ENCODE peak calls at places on chromosomes 13 and 19, in six cellular contexts. One of them, this sample, is unnamed.

GRCh38 chr13:70950664-70951063 is 842.4 kb upstream of the KLHL1 start:
- DNase-seq in K562: no peak
- DNase-seq in A549: no peak
- DNase-seq in GM12878: no peak
- DNase-seq in HepG2: peak
- DNase-seq in NB4: no peak
- DNase-seq in this sample: no peak

GRCh38 chr13:109509154-109509905 is 277.1 kb downstream of the IRS2 start:
- DNase-seq in K562: no peak
- DNase-seq in A549: no peak
- DNase-seq in NB4: peak
- DNase-seq in HepG2: no peak
- DNase-seq in GM12878: no peak
- DNase-seq in this sample: no peak

GRCh38 chr13:98484289-98485219 is 92.4 kb downstream of the STK24 start:
- DNase-seq in A549: peak
- DNase-seq in HepG2: peak
- DNase-seq in K562: peak
- DNase-seq in GM12878: no peak
- DNase-seq in NB4: peak
- DNase-seq in this sample: peak

GRCh38 chr13:96958286-96958891 is 35.9 kb downstream of the OXGR1 start:
- DNase-seq in HepG2: peak
- DNase-seq in NB4: peak
- DNase-seq in K562: peak
- DNase-seq in GM12878: no peak
- DNase-seq in A549: no peak
- DNase-seq in this sample: peak

GRCh38 chr13:104289400-104289799 is 1223.2 kb upstream of the SLC10A2 start:
- DNase-seq in A549: no peak
- DNase-seq in NB4: no peak
- DNase-seq in GM12878: no peak
- DNase-seq in K562: no peak
- DNase-seq in HepG2: no peak
- DNase-seq in this sample: no peak

GRCh38 chr19:17632577-17632976 is 55.6 kb downstream of the UNC13A start:
- DNase-seq in GM12878: no peak
- DNase-seq in HepG2: no peak
- DNase-seq in K562: no peak
- DNase-seq in A549: no peak
- DNase-seq in NB4: no peak
- DNase-seq in this sample: no peak

GRCh38 chr19:16825312-16826168 is 3.7 kb upstream of the SIN3B start:
- DNase-seq in K562: no peak
- DNase-seq in NB4: no peak
- DNase-seq in GM12878: no peak
- DNase-seq in A549: no peak
- DNase-seq in HepG2: no peak
- DNase-seq in this sample: peak

GRCh38 chr13:104592127-104592526 is 1525.9 kb upstream of the SLC10A2 start:
- DNase-seq in NB4: no peak
- DNase-seq in A549: no peak
- DNase-seq in GM12878: no peak
- DNase-seq in K562: no peak
- DNase-seq in HepG2: no peak
- DNase-seq in this sample: peak

GRCh38 chr13:103862525-103862924 is 796.3 kb upstream of the SLC10A2 start:
- DNase-seq in NB4: no peak
- DNase-seq in GM12878: no peak
- DNase-seq in A549: no peak
- DNase-seq in K562: no peak
- DNase-seq in HepG2: no peak
- DNase-seq in this sample: no peak

GRCh38 chr19:31316201-31316951 is 32.9 kb downstream of the TSHZ3 start:
- DNase-seq in K562: no peak
- DNase-seq in A549: no peak
- DNase-seq in NB4: peak
- DNase-seq in HepG2: no peak
- DNase-seq in GM12878: no peak
- DNase-seq in this sample: peak

GRCh38 chr13:46195017-46195416 is 13.0 kb upstream of the LCP1 start:
- DNase-seq in HepG2: no peak
- DNase-seq in GM12878: no peak
- DNase-seq in NB4: no peak
- DNase-seq in A549: no peak
- DNase-seq in K562: no peak
- DNase-seq in this sample: no peak

GRCh38 chr13:55345197-55345596 is 1795.5 kb upstream of the PRR20A start:
- DNase-seq in A549: no peak
- DNase-seq in K562: no peak
- DNase-seq in NB4: no peak
- DNase-seq in HepG2: no peak
- DNase-seq in GM12878: no peak
- DNase-seq in this sample: no peak

GRCh38 chr19:17777840-17778620 is 16.9 kb upstream of the B3GNT3 start:
- DNase-seq in A549: peak
- DNase-seq in GM12878: no peak
- DNase-seq in HepG2: peak
- DNase-seq in K562: peak
- DNase-seq in NB4: peak
- DNase-seq in this sample: peak

GRCh38 chr19:29785955-29786589 is 25.7 kb upstream of the CCNE1 start:
- DNase-seq in A549: no peak
- DNase-seq in NB4: peak
- DNase-seq in K562: peak
- DNase-seq in HepG2: no peak
- DNase-seq in GM12878: no peak
- DNase-seq in this sample: no peak

GRCh38 chr13:80274643-80275042 is 66.3 kb downstream of the SPRY2 start:
- DNase-seq in GM12878: no peak
- DNase-seq in HepG2: no peak
- DNase-seq in K562: no peak
- DNase-seq in A549: no peak
- DNase-seq in NB4: no peak
- DNase-seq in this sample: peak

GRCh38 chr13:46198794-46199193 is 12.9 kb upstream of the LRRC63 start:
- DNase-seq in NB4: no peak
- DNase-seq in K562: no peak
- DNase-seq in HepG2: no peak
- DNase-seq in GM12878: no peak
- DNase-seq in A549: no peak
- DNase-seq in this sample: no peak

GRCh38 chr13:73000027-73000674 is 58.7 kb upstream of the KLF5 start:
- DNase-seq in GM12878: peak
- DNase-seq in K562: no peak
- DNase-seq in A549: no peak
- DNase-seq in NB4: peak
- DNase-seq in HepG2: no peak
- DNase-seq in this sample: peak

GRCh38 chr13:99980201-99981114 is 1.1 kb upstream of the ZIC2 start:
- DNase-seq in GM12878: no peak
- DNase-seq in NB4: peak
- DNase-seq in A549: no peak
- DNase-seq in K562: peak
- DNase-seq in HepG2: no peak
- DNase-seq in this sample: peak

DNA sequence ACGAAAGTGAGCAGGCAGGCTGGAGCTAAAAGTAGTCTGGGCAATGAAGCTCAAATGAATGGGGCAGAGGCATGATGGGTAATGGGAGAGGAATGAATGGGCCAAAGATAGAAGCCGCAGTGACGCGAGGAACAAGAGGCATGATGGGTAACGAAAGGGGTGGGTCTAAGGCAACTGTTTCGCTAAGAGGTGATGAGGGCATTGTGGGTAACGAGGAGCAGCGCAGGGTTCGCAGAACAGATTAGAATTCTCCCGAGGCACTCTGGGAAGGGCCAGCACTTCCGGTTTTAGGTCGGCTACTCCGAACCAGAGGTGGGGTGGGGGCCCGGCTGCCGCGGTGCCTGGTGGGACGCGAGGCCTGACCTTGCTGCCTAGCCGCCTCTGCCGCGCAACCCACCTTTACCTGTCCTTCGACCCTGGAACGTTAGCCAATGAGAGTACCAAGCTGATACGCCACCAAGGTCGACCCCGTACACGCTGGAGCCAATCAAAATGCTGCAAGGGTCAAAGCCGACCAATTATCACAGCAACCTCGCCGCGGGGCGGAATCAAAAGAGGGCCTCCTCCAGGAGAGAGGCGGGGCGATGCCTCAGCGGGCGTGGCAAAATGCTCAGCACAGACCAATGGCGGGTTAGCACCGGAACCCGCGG is 563 bp upstream of the TOMM40 start:
- DNase-seq in GM12878: peak
- DNase-seq in NB4: peak
- DNase-seq in HepG2: peak
- DNase-seq in K562: peak
- DNase-seq in A549: peak
- DNase-seq in this sample: peak
- TF ChIP-seq MYC in GM12878: no peak
- TF ChIP-seq MYC in NB4: no peak
- TF ChIP-seq MYC in HepG2: no peak
- TF ChIP-seq MYC in K562: peak
- TF ChIP-seq MYC in A549: peak
- TF ChIP-seq MYC in this sample: no peak

GRCh38 chr13:24180743-24181384 is 20.3 kb downstream of the SPATA13 start:
- DNase-seq in K562: no peak
- DNase-seq in NB4: no peak
- DNase-seq in GM12878: no peak
- DNase-seq in A549: no peak
- DNase-seq in HepG2: no peak
- DNase-seq in this sample: no peak

GRCh38 chr13:24175847-24176246 is 15.3 kb downstream of the SPATA13 start:
- DNase-seq in HepG2: no peak
- DNase-seq in K562: no peak
- DNase-seq in GM12878: no peak
- DNase-seq in A549: no peak
- DNase-seq in NB4: no peak
- DNase-seq in this sample: no peak

GRCh38 chr13:24178847-24179845 is 18.6 kb downstream of the SPATA13 start:
- DNase-seq in HepG2: no peak
- DNase-seq in A549: no peak
- DNase-seq in NB4: no peak
- DNase-seq in GM12878: no peak
- DNase-seq in K562: no peak
- DNase-seq in this sample: peak

GRCh38 chr13:24173775-24174174 is 13.3 kb downstream of the SPATA13 start:
- DNase-seq in HepG2: no peak
- DNase-seq in NB4: no peak
- DNase-seq in A549: no peak
- DNase-seq in K562: no peak
- DNase-seq in GM12878: no peak
- DNase-seq in this sample: no peak

DNA sequence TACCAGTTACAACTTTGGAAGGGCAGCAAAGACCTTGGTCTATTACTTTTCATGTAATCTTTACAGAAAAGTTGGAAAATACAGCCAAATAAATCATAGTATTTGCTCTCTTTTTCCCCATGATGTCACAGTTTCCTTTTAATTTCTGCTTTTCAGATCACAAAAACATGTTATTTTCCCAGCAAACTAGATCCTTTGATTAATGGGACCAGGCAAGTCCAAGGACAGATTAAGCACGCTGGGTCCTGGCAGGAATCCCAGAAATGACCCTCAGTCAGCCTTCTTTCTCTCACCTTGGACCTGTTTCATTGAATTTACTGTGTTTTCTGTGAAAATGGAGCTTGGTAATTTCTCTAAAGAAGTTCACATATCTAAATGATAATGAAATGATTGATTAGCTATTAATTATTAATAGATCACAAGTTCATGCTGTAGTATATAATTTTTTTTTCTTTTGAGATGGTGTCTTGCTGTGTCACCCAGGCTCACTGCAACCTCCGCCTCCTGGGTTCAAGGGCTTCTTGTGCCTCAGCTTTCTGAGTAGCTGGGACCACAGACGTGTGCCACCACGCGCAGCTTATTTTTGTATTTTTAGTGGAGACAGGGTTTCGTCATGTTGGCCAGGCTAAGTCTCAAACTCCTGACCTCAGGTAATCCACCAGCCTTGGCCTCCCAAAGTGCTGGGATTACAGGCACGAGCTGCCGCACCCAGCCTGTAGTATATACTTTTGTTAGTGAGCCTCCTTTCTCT is 16.0 kb downstream of the SPATA13 start:
- DNase-seq in HepG2: peak
- DNase-seq in NB4: no peak
- DNase-seq in K562: no peak
- DNase-seq in A549: no peak
- DNase-seq in GM12878: no peak
- DNase-seq in this sample: peak
- TF ChIP-seq MYC in HepG2: no peak
- TF ChIP-seq MYC in NB4: no peak
- TF ChIP-seq MYC in K562: no peak
- TF ChIP-seq MYC in A549: no peak
- TF ChIP-seq MYC in GM12878: no peak
- TF ChIP-seq MYC in this sample: no peak

GRCh38 chr19:53823380-53824120 is 564 bp downstream of the NLRP12 start:
- DNase-seq in K562: peak
- DNase-seq in A549: no peak
- DNase-seq in HepG2: no peak
- DNase-seq in GM12878: no peak
- DNase-seq in NB4: peak
- DNase-seq in this sample: no peak

GRCh38 chr19:53824134-53824611 is at the start of gene NLRP12:
- DNase-seq in NB4: peak
- DNase-seq in GM12878: no peak
- DNase-seq in A549: no peak
- DNase-seq in HepG2: no peak
- DNase-seq in K562: no peak
- DNase-seq in this sample: no peak

GRCh38 chr19:53828531-53828930 is 4.4 kb upstream of the NLRP12 start:
- DNase-seq in A549: no peak
- DNase-seq in GM12878: no peak
- DNase-seq in NB4: no peak
- DNase-seq in K562: no peak
- DNase-seq in HepG2: no peak
- DNase-seq in this sample: peak
- TF ChIP-seq MYC in A549: no peak
- TF ChIP-seq MYC in GM12878: no peak
- TF ChIP-seq MYC in NB4: no peak
- TF ChIP-seq MYC in K562: no peak
- TF ChIP-seq MYC in HepG2: no peak
- TF ChIP-seq MYC in this sample: no peak

GRCh38 chr13:110932588-110932987 is 17.7 kb upstream of the ANKRD10 start:
- DNase-seq in K562: no peak
- DNase-seq in GM12878: no peak
- DNase-seq in NB4: no peak
- DNase-seq in A549: no peak
- DNase-seq in HepG2: no peak
- DNase-seq in this sample: no peak

GRCh38 chr13:110938662-110939421 is 24.0 kb upstream of the ANKRD10 start:
- DNase-seq in A549: no peak
- DNase-seq in HepG2: no peak
- DNase-seq in GM12878: no peak
- DNase-seq in K562: no peak
- DNase-seq in NB4: no peak
- DNase-seq in this sample: no peak

GRCh38 chr13:110942248-110942981 is 27.5 kb upstream of the ANKRD10 start:
- DNase-seq in GM12878: peak
- DNase-seq in NB4: no peak
- DNase-seq in A549: no peak
- DNase-seq in HepG2: no peak
- DNase-seq in K562: no peak
- DNase-seq in this sample: no peak

GRCh38 chr13:110936519-110936918 is 21.6 kb upstream of the ANKRD10 start:
- DNase-seq in K562: no peak
- DNase-seq in A549: no peak
- DNase-seq in NB4: no peak
- DNase-seq in HepG2: no peak
- DNase-seq in GM12878: no peak
- DNase-seq in this sample: no peak

GRCh38 chr13:110937511-110938303 is 22.8 kb upstream of the ANKRD10 start:
- DNase-seq in K562: no peak
- DNase-seq in HepG2: no peak
- DNase-seq in A549: no peak
- DNase-seq in GM12878: no peak
- DNase-seq in NB4: no peak
- DNase-seq in this sample: no peak
- TF ChIP-seq MYC in K562: no peak
- TF ChIP-seq MYC in HepG2: no peak
- TF ChIP-seq MYC in A549: no peak
- TF ChIP-seq MYC in GM12878: no peak
- TF ChIP-seq MYC in NB4: no peak
- TF ChIP-seq MYC in this sample: no peak

This sample was measured in endothelial cell of umbilical vein.